ENCODE peak calls at places on chromosomes 3 and 15, in nine cellular contexts. I is HTR-8/SVneo; Q is Right ventricle myocardium superior; N is activated naive CD4-positive, alpha-beta T cell treated with anti-CD3 and anti-CD28 coated beads, Interleukin-2, amount 10 ng/mL, durations not matched to agents 7 days and 5 days; U is ovary; X is NCI-H1436 treated with DMSO at 0.1 percent for 48 hours; S is ELF-1; L is osteocyte; Z is activated CD8-positive, alpha-beta memory T cell treated with anti-CD3 and anti-CD28 coated beads, Interleukin-2, amount 10 ng/mL, durations not matched to agents 7 days and 5 days. M is an unnamed sample.

GRCh38 chr3:45524605-45525004 is 69.9 kb upstream of the LIMD1 start:
- DNase-seq in I (no peak), Q (no peak), N (no peak), U (no peak), X (no peak), S (no peak), L (no peak), Z (no peak), M (no peak)

GRCh38 chr3:108125550-108126071 is 34.8 kb upstream of the CD47 start:
- DNase-seq in I (no peak), Q (no peak), N (peak), U (no peak), X (peak), S (no peak), L (no peak), Z (peak), M (no peak)

GRCh38 chr15:101027273-101027901 is 108.2 kb downstream of the LRRK1 start:
- DNase-seq in I (no peak), Q (peak), N (no peak), U (peak), X (no peak), S (peak), L (peak), Z (peak), M (no peak)

GRCh38 chr3:179734497-179735281 is 81.8 kb downstream of the USP13 start:
- DNase-seq in I (no peak), Q (no peak), N (no peak), U (no peak), X (no peak), S (no peak), L (no peak), Z (no peak), M (no peak)

GRCh38 chr15:70810916-70811578 is 42.9 kb downstream of the LARP6 start:
- DNase-seq in I (no peak), Q (no peak), N (no peak), U (no peak), X (no peak), S (no peak), L (no peak), Z (no peak), M (no peak)

GRCh38 chr3:10816019-10816862 is at the start of gene SLC6A11:
- DNase-seq in I (no peak), Q (no peak), N (no peak), U (no peak), X (no peak), S (peak), L (no peak), Z (no peak), M (peak)

GRCh38 chr3:133568294-133569014 is 5.0 kb upstream of the CDV3 start:
- DNase-seq in I (peak), Q (no peak), N (no peak), U (no peak), X (no peak), S (peak), L (no peak), Z (peak), M (no peak)

GRCh38 chr3:39446444-39446843 is 21.0 kb upstream of the MOBP start:
- DNase-seq in I (no peak), Q (no peak), N (no peak), U (no peak), X (no peak), S (no peak), L (no peak), Z (no peak), M (no peak)

GRCh38 chr3:105399611-105400010 is 32.9 kb downstream of the ALCAM start:
- DNase-seq in I (no peak), Q (no peak), N (no peak), U (no peak), X (no peak), S (no peak), L (no peak), Z (no peak), M (peak)

M was measured in substantia nigra.